ENCODE peak calls at places on chromosomes 3 and 15, in four cellular contexts. U, X, H and J are unnamed samples.

GRCh38 chr15:66169625-66170024 is 83.9 kb downstream of the MEGF11 start:
- DNase-seq in X (no peak), H (no peak), U (no peak), J (no peak)

GRCh38 chr15:70269991-70270751 is 172.5 kb upstream of the TLE3 start:
- DNase-seq in H (no peak), U (no peak), X (no peak), J (no peak)

GRCh38 chr3:150779402-150779858 is 16.5 kb upstream of the SIAH2 start:
- DNase-seq in X (peak), H (peak), U (no peak), J (peak)

GRCh38 chr15:36982441-36982840 is 117.9 kb downstream of the MEIS2 start:
- DNase-seq in X (no peak), U (peak), H (no peak), J (no peak)

GRCh38 chr15:65275728-65276126 is 11.0 kb downstream of the PARP16 start:
- DNase-seq in X (no peak), U (peak), H (no peak), J (no peak)

GRCh38 chr15:55588818-55589122 is 625 bp upstream of the PYGO1 start:
- DNase-seq in U (no peak), X (no peak), H (no peak), J (no peak)

GRCh38 chr3:128447561-128448013 is 19.1 kb downstream of the DNAJB8 start:
- DNase-seq in U (no peak), H (no peak), X (no peak), J (no peak)

GRCh38 chr3:43012189-43012588 is 33.1 kb downstream of the GASK1A start:
- DNase-seq in U (no peak), X (no peak), H (no peak), J (no peak)

GRCh38 chr3:139102606-139103005 is 57.9 kb upstream of the PRR23C start:
- DNase-seq in H (no peak), U (no peak), X (no peak), J (no peak)

GRCh38 chr3:36894924-36895323 is 49.9 kb downstream of the TRANK1 start:
- DNase-seq in X (no peak), H (no peak), U (no peak), J (no peak)

GRCh38 chr3:188796122-188796631 is 375.6 kb upstream of the TPRG1 start:
- DNase-seq in U (peak), X (no peak), H (no peak), J (no peak)

GRCh38 chr15:55897560-55898336 is 95.7 kb downstream of the NEDD4 start:
- DNase-seq in H (peak), U (peak), X (peak), J (peak)

GRCh38 chr3:193911784-193912183 is 224.2 kb upstream of the HES1 start:
- DNase-seq in U (no peak), H (no peak), X (no peak), J (no peak)

GRCh38 chr3:115470254-115470653 is 153.1 kb upstream of the GAP43 start:
- DNase-seq in H (no peak), X (no peak), U (no peak), J (no peak)

GRCh38 chr15:80173022-80173759 is 20.4 kb downstream of the FAH start:
- DNase-seq in X (peak), H (peak), U (peak), J (peak)

GRCh38 chr3:95297586-95297985 is 1234.7 kb downstream of the NSUN3 start:
- DNase-seq in X (no peak), H (no peak), U (no peak), J (no peak)

GRCh38 chr3:122635789-122636188 is 44.9 kb upstream of the PARP14 start:
- DNase-seq in X (no peak), H (no peak), U (peak), J (no peak)

GRCh38 chr3:127431066-127431465 is 143.2 kb upstream of the PRR20G start:
- DNase-seq in X (peak), U (no peak), H (peak), J (no peak)

GRCh38 chr3:5005367-5005766 is 26.1 kb downstream of the BHLHE40 start:
- DNase-seq in U (no peak), X (no peak), H (no peak), J (no peak)

GRCh38 chr3:175255698-175256097 is 396.6 kb downstream of the NAALADL2 start:
- DNase-seq in X (no peak), H (no peak), U (peak), J (no peak)

GRCh38 chr3:169526246-169526645 is 137.3 kb downstream of the MECOM start:
- DNase-seq in X (no peak), U (peak), H (no peak), J (no peak)

GRCh38 chr15:35362195-35362829 is 183.7 kb downstream of the DPH6 start:
- DNase-seq in U (peak), H (no peak), X (no peak), J (no peak)

GRCh38 chr15:90829942-90830440 is 38.4 kb upstream of the FURIN start:
- DNase-seq in X (no peak), H (no peak), U (no peak), J (no peak)

GRCh38 chr3:192794216-192794615 is 66.9 kb upstream of the FGF12 start:
- DNase-seq in H (no peak), X (no peak), U (no peak), J (peak)

GRCh38 chr15:41894791-41895463 is 1.1 kb upstream of the SPTBN5 start:
- DNase-seq in H (peak), X (peak), U (peak), J (peak)

DNA sequence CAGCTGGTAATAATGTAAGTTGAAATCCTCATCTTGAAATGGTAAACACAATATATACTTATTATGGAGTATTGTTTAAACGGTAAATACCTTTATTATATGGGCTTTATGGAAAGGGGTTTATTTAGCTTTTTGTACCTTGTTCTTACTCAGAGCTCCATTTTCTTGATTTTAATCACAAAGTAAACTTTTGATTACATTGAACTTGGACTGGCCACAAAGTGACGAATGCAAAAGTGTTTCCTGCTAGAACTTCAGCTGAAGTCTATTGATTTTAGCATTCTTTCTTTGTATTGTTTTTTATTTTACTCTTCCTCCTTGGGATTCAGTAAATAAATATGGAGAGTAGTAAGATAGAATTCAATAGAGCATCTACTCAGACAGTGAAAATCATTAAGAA is 19.8 kb upstream of the AADAC start:
- DNase-seq in H (no peak), X (no peak), U (no peak), J (no peak)
- H3K56ac ChIP-seq in H (no peak), X (no peak), U (no peak), J (no peak)

GRCh38 chr3:3066910-3067309 is 43.3 kb downstream of the IL5RA start:
- DNase-seq in X (no peak), U (no peak), H (no peak), J (no peak)
- H3K56ac ChIP-seq in X (no peak), U (no peak), H (no peak), J (no peak)

GRCh38 chr15:101207867-101208288 is 44.0 kb downstream of the CHSY1 start:
- DNase-seq in X (no peak), H (no peak), U (peak), J (no peak)
- H3K56ac ChIP-seq in X (no peak), H (no peak), U (no peak), J (peak)

DNA sequence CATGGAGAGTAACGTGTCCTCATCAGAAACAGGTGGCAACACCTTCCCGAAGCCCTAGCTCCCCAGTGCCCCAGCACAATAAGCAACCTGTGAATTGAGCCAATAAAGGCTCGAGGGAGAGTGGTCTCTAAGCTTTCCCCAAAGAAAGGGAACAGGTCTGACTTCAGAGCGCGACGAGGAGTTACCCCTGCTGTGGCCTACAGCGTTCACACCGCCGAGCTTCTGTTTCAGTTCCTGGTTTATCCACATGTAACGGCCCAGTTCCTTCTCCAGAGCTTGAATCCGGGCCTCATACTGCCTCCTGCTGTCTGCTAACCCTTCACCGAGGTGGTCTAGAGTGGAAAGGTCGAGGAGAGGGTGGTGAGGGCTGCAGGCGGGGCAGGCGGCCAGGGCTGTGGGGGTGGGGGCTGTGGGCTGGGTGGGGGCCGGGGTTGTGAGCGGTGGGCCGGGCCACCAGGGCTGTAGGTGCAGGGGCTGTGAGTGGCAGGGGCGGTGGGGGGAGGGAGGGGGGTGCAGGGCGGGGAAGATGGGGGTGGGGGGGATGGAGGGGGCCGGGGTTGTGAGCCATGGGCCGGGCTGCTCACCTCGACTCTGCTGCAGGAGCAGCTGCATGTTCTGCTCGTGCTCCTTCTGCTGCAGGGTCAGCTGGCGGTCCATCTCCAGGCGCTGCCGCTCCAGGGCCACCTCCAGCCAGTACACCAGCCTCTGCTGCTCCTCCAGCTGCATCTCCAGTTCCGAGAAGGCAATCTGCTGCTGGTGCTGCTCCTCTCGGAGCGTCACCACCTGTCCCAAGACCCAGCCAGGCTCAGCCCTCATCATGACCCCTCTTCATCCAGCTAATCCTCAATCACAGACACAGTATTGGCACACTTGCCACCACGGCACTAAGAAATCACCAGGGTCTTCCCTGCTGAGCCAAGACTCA is 26.2 kb downstream of the KIF7 start:
- DNase-seq in H (no peak), U (no peak), X (no peak), J (no peak)
- H3K56ac ChIP-seq in H (no peak), U (no peak), X (no peak), J (no peak)

DNA sequence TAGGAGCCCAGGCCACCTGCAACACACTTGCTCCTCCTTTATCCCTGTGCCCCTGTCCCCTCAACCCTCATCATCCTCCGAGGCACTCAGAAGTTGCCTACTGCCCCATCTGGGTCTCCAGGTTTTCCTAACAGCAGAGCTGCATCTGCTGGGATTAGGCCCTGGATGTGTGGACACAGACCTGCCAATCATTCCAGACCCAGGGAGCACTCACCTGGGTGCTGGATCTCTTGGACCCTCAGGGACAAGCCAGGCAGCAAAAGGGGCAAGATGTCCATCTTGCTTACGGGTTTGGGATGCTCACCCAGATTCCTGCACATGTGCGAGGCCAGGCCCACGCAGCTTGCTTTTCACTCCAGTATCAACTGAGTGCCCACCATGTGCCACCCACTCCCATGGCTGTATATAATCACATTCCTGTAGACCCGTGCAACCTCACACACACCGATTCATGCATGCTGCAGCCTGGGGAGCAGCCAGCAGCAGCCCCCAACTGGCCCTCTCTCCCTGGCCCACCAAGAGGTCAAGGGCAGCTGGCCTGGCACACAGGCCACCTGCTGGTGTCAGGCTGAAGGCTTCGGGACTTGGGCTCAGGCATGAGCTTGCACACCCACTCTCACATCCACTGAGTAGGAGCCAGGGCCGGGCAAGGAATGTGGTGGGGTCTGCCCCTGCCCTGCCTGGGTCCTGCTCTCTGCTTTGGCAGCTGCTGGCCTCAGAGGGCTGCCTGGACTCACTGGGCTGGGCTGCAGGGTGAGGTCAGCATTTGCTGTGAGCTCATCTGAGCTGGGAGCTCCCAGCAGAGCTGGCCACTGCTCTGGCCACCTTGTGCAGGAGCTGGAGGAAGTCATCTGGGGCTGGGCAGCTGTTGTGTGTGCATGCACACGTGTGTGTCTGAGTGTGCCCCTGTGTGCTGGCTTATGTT is 14.9 kb downstream of the PRKCD start:
- DNase-seq in H (no peak), U (peak), X (no peak), J (no peak)
- H3K56ac ChIP-seq in H (no peak), U (no peak), X (no peak), J (peak)

DNA sequence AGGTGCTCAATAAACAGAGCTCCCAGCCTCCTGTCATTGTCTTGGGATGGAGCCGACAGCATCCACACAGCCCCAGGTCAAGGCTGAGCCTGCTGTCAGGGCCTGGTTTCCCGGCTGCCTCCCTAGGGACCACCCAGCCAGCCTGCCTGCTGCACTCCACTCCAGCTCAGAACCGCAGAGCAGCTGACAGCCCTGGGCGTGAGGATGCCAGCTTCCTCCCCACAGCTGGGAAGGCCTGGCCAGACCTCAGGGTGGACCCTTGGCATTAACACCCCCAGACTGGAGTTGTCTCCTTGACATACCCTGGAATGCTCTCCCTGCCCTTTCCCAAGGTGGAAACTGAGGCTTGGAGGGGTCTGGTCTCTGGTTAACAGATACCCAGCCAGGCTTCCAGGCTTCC is 112.0 kb downstream of the WNT7A start:
- DNase-seq in U (no peak), H (no peak), X (no peak), J (no peak)
- H3K56ac ChIP-seq in U (no peak), H (no peak), X (no peak), J (no peak)

GRCh38 chr3:125670352-125670751 is 75.1 kb upstream of the OSBPL11 start:
- DNase-seq in H (no peak), X (no peak), U (no peak), J (no peak)

GRCh38 chr3:125671461-125672243 is 76.4 kb upstream of the OSBPL11 start:
- DNase-seq in X (peak), H (peak), U (no peak), J (no peak)

GRCh38 chr3:125670945-125671344 is 75.6 kb upstream of the OSBPL11 start:
- DNase-seq in H (peak), X (no peak), U (no peak), J (no peak)

DNA sequence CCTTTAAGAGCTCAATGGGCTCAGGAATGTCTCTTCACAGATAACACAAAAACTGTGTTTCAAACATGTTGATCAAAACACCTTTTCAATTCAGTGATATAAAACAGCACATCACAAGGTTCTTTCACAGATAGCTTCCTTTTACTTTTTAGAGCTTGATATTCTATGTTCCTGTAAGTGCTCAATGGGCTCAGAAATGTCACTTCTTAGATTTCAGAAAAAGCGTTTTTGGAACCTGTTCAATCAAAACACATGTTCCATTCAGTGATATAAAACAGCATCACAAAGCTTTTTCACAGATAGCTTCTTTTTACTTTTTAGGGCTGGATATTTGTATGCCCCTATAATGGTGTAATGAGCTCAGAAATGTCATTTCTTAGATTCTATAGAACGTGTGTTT is 73.5 kb upstream of the OSBPL11 start:
- DNase-seq in X (no peak), U (no peak), H (no peak), J (no peak)
- H3K56ac ChIP-seq in X (no peak), U (no peak), H (no peak), J (no peak)

DNA sequence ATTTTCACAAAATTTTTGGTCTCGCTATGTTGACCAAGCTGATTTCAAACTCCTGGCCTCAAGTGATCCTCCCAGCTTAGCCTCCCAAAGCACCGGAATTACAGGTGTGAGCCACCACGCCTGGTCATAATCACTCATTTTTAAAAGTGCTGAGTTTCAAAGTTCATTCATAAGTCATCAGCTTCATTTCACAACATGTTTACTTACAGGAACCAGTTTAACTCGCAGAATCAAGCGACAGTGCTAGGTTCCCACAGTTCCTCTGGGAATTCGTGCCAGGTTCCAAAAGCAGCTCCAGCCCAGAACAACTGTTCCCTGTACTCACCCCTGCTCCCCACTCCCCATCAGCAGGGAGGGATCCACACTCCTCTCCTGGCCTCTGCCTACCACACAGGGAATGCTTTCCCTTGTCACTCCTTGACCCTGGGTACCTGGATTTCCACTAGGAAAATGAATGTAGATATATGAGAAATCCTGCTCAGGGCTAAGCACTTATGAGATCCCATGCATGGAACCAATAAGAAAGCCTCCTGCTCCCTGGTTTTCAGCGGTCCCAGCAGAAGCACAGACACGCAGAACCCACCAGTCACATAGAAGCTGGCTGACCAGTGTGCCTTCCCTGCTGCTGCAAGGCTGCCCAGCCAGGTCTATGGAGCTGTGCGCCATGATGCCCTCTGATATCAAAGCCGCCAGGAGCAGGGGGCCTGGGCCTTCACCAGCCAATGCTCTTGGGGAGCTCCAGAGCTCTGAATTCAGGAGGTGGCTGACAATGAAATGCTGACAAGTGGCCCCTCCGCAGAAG is 72.3 kb downstream of the ITGB5 start:
- DNase-seq in H (no peak), X (no peak), U (peak), J (no peak)
- H3K56ac ChIP-seq in H (no peak), X (no peak), U (no peak), J (no peak)

GRCh38 chr3:75294124-75294523 is 370.0 kb upstream of the FRG2C start:
- DNase-seq in U (peak), X (peak), H (peak), J (peak)
- H3K56ac ChIP-seq in U (no peak), X (no peak), H (no peak), J (no peak)

GRCh38 chr3:14201881-14202684 is 23.5 kb downstream of the LSM3 start:
- DNase-seq in H (peak), U (no peak), X (no peak), J (no peak)

GRCh38 chr3:14204605-14205284 is 26.1 kb downstream of the LSM3 start:
- DNase-seq in U (peak), X (no peak), H (peak), J (no peak)

GRCh38 chr3:14202874-14203520 is 24.4 kb downstream of the LSM3 start:
- DNase-seq in H (no peak), X (no peak), U (no peak), J (no peak)

GRCh38 chr3:14200841-14201240 is 22.2 kb downstream of the LSM3 start:
- DNase-seq in U (peak), H (no peak), X (no peak), J (no peak)

GRCh38 chr3:14203521-14204079 is 25.0 kb downstream of the LSM3 start:
- DNase-seq in H (peak), X (peak), U (peak), J (peak)
- H3K56ac ChIP-seq in H (no peak), X (no peak), U (no peak), J (peak)